ENCODE peak calls at places on chromosomes 16 and 17, in five cellular contexts. M, O, Z, C and Y are unnamed samples.

GRCh38 chr16:15950167-15950854 is 895 bp downstream of the ABCC1 start:
- DNase-seq in O (peak; percentile 31), M (peak; percentile 70), C (no peak), Z (peak; percentile 87), Y (peak; percentile 58)

GRCh38 chr17:42817866-42818265 is 6.2 kb downstream of the BECN1 start:
- DNase-seq in Z (no peak), O (no peak), C (no peak), M (peak; percentile 51), Y (no peak)

GRCh38 chr16:74557275-74557674 is 49.6 kb downstream of the GLG1 start:
- DNase-seq in C (no peak), O (no peak), Z (no peak), M (no peak), Y (no peak)

GRCh38 chr17:70119545-70119944 is 44.5 kb downstream of the KCNJ16 start:
- DNase-seq in O (no peak), Z (no peak), C (no peak), M (no peak), Y (no peak)

GRCh38 chr16:24988137-24988535 is 27.0 kb downstream of the ARHGAP17 start:
- DNase-seq in C (no peak), O (peak; percentile 25), Z (no peak), M (peak; percentile 62), Y (no peak)

GRCh38 chr16:76931186-76931585 is 259.8 kb upstream of the MON1B start:
- DNase-seq in Z (no peak), M (peak; percentile 31), O (no peak), C (no peak), Y (no peak)

GRCh38 chr17:7888184-7888920 is at the start of gene CHD3:
- DNase-seq in O (peak; percentile 71), C (no peak), M (peak; percentile 55), Z (peak; percentile 31), Y (no peak)

GRCh38 chr17:66375121-66375520 is 72.7 kb downstream of the PRKCA start:
- DNase-seq in Z (no peak), M (no peak), O (no peak), C (no peak), Y (peak; percentile 3)

GRCh38 chr17:81417049-81417878 is 22.0 kb downstream of the BAHCC1 start:
- DNase-seq in M (peak; percentile 89), O (peak; percentile 20), C (no peak), Z (no peak), Y (no peak)

GRCh38 chr16:1639282-1639681 is 27.1 kb downstream of the CRAMP1 start:
- DNase-seq in O (no peak), M (no peak), C (no peak), Z (peak; percentile 49), Y (no peak)

GRCh38 chr16:28910046-28911031 is 14.7 kb downstream of the RABEP2 start:
- DNase-seq in M (no peak), O (peak; percentile 78), Z (no peak), C (peak; percentile 44), Y (peak; percentile 71)

GRCh38 chr17:70332356-70332755 is 163.0 kb downstream of the KCNJ2 start:
- DNase-seq in Z (no peak), M (no peak), O (no peak), C (no peak), Y (no peak)

GRCh38 chr17:78020717-78021108 is 62.2 kb downstream of the TNRC6C start:
- DNase-seq in C (no peak), Z (no peak), M (peak; percentile 19), O (no peak), Y (no peak)

GRCh38 chr16:88601313-88602036 is 31.3 kb downstream of the ZC3H18 start:
- DNase-seq in C (no peak), Z (no peak), O (no peak), M (no peak), Y (no peak)

GRCh38 chr17:75319818-75320691 is 30.8 kb upstream of the SLC25A19 start:
- DNase-seq in Z (no peak), O (no peak), C (no peak), M (peak; percentile 60), Y (peak; percentile 94)

GRCh38 chr17:19024101-19025078 is 19.8 kb upstream of the FAM83G start:
- DNase-seq in C (no peak), Z (no peak), O (peak; percentile 39), M (peak; percentile 94), Y (no peak)

GRCh38 chr16:3112058-3112880 is at the start of gene ZNF205:
- DNase-seq in Z (peak; percentile 85), C (no peak), O (peak; percentile 79), M (peak; percentile 76), Y (no peak)

GRCh38 chr16:65576631-65577030 is 454.8 kb upstream of the CDH11 start:
- DNase-seq in C (no peak), Z (peak; percentile 70), M (no peak), O (no peak), Y (peak; percentile 3)

GRCh38 chr17:76481091-76481655 is 13.8 kb downstream of the AANAT start:
- DNase-seq in Z (no peak), O (no peak), C (no peak), M (no peak), Y (peak; percentile 98)

GRCh38 chr17:2933606-2934005 is 129.8 kb downstream of the OR1D5 start:
- DNase-seq in M (no peak), Z (no peak), O (no peak), C (no peak), Y (no peak)

GRCh38 chr17:38464723-38465419 is 36.6 kb downstream of the ARHGAP23 start:
- DNase-seq in O (no peak), Z (peak; percentile 55), M (peak; percentile 98), C (peak; percentile 64), Y (no peak)

GRCh38 chr16:67857547-67858233 is 10.2 kb upstream of the CENPT start:
- DNase-seq in M (peak; percentile 99), Z (no peak), O (peak; percentile 95), C (no peak), Y (no peak)

GRCh38 chr17:67992541-67993152 is 3.6 kb downstream of the C17orf58 start:
- DNase-seq in Z (peak; percentile 40), O (peak; percentile 59), M (peak; percentile 8), C (no peak), Y (peak; percentile 26)

GRCh38 chr16:69724414-69724873 is 1.9 kb downstream of the NQO1 start:
- DNase-seq in O (no peak), Z (no peak), C (no peak), M (no peak), Y (no peak)

GRCh38 chr16:81626181-81626674 is 152.9 kb upstream of the PLCG2 start:
- DNase-seq in O (peak; percentile 25), C (no peak), M (peak; percentile 61), Z (no peak), Y (no peak)

GRCh38 chr16:61897657-61898056 is 138.6 kb downstream of the CDH8 start:
- DNase-seq in Z (no peak), M (no peak), O (no peak), C (no peak), Y (peak; percentile 39)

GRCh38 chr17:13725286-13725990 is 123.7 kb upstream of the HS3ST3A1 start:
- DNase-seq in Z (no peak), C (no peak), O (peak; percentile 36), M (peak; percentile 82), Y (no peak)

GRCh38 chr17:43891851-43892671 is 15.3 kb downstream of the MPP2 start:
- DNase-seq in Z (no peak), O (no peak), M (peak; percentile 40), C (no peak), Y (no peak)

GRCh38 chr17:1398900-1399299 is 1.1 kb downstream of the YWHAE start:
- DNase-seq in Z (peak; percentile 23), O (no peak), M (peak; percentile 76), C (no peak), Y (peak; percentile 44)

GRCh38 chr17:76886395-76886794 is 18.2 kb downstream of the MGAT5B start:
- DNase-seq in O (no peak), M (no peak), Z (no peak), C (no peak), Y (no peak)

GRCh38 chr17:27442702-27443101 is 13.5 kb upstream of the KSR1 start:
- DNase-seq in C (no peak), Z (no peak), M (no peak), O (no peak), Y (no peak)
- H3K4me3 ChIP-seq in C (no peak overlapping the region), Z (no peak overlapping the region), M (no peak overlapping the region), O (no peak overlapping the region), Y (no peak overlapping the region)

DNA sequence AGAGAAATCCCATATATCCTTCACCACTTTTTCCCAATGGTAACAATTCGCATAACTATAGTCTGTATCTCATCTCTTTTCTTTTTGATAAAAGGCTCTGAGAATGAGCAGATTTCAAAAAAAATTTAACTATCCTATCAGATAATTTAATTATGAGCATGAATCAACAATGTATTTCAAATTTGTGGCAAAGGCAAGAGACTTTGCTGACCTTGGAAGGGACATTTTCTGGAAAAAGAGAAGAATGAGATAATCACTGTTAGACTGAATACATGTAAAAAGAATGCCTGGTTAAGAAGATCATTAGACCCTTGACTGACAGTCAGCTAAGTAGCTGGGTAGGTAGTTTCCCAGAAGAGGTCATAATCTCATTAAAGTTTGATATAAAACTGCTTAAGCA is 428.4 kb upstream of the XYLT1 start:
- DNase-seq in O (no peak), M (no peak), C (no peak), Z (no peak), Y (no peak)
- TF ChIP-seq EZH2phosphoT487 in O (no peak), M (no peak), C (no peak), Z (no peak), Y (no peak)

GRCh38 chr16:53249331-53249730 is 184.9 kb upstream of the RBL2 start:
- DNase-seq in C (no peak), M (no peak), Z (no peak), O (no peak), Y (no peak)
- H3K79me2 ChIP-seq in C (no peaks in the 10 kb centered on the region), M (peaks cover 29% of the 10 kb centered on the region), Z (no peaks in the 10 kb centered on the region), O (no peaks in the 10 kb centered on the region), Y (no peaks in the 10 kb centered on the region)

GRCh38 chr16:30077656-30078055 is 1.9 kb downstream of the PPP4C start:
- DNase-seq in O (no peak), Z (no peak), M (peak; percentile 78), C (no peak), Y (no peak)
- H3K4me3 ChIP-seq in O (peak overlapping the region; percentile 94), Z (no peak overlapping the region), M (peak overlapping the region; percentile 81), C (peak overlapping the region; percentile 88), Y (no peak overlapping the region)

GRCh38 chr17:41539979-41540701 is 12.0 kb upstream of the KRT19 start:
- DNase-seq in O (no peak), Z (no peak), M (no peak), C (no peak), Y (no peak)
- TF ChIP-seq EZH2phosphoT487 in O (no peak), Z (no peak), M (no peak), C (no peak), Y (no peak)

GRCh38 chr17:4314618-4315017 is 50.8 kb upstream of the ANKFY1 start:
- DNase-seq in M (no peak), O (no peak), C (no peak), Z (no peak), Y (no peak)
- H3K79me2 ChIP-seq in M (peaks cover 100% of the 10 kb centered on the region), O (peaks cover 98% of the 10 kb centered on the region), C (peaks cover 96% of the 10 kb centered on the region), Z (peaks cover 97% of the 10 kb centered on the region), Y (peaks cover 99% of the 10 kb centered on the region)